ENCODE peak calls at places on chromosomes 16 and 17, in seven cellular contexts. F is breast epithelium; H is uterus; W is CD8-positive, alpha-beta memory T cell; Y is PC-3; K is IMR-90; L is A673. J is an unnamed sample.

GRCh38 chr16:50045412-50045811 is 20.4 kb upstream of the HEATR3 start:
- DNase-seq in H (no peak), K (no peak), F (no peak), L (no peak), Y (no peak), W (no peak), J (no peak)

GRCh38 chr17:73786286-73786743 is 142.1 kb upstream of the SDK2 start:
- DNase-seq in W (no peak), L (no peak), F (peak; percentile 42), K (no peak), H (no peak), Y (peak; percentile 53), J (no peak)

GRCh38 chr16:945271-946047 is 25.3 kb downstream of the LMF1 start:
- DNase-seq in H (no peak), K (peak; percentile 16), L (no peak), Y (no peak), W (no peak), F (no peak), J (no peak)

GRCh38 chr16:31182391-31182790 is 2.5 kb downstream of the FUS start:
- DNase-seq in L (no peak), H (no peak), W (no peak), Y (no peak), F (no peak), K (no peak), J (no peak)

GRCh38 chr17:15351925-15352324 is 10.5 kb upstream of the TEKT3 start:
- DNase-seq in K (peak; percentile 88), H (peak; percentile 45), F (no peak), L (no peak), Y (peak; percentile 97), W (no peak), J (peak; percentile 72)

GRCh38 chr17:45940826-45941225 is 46.5 kb downstream of the MAPT start:
- DNase-seq in H (peak; percentile 23), Y (no peak), W (no peak), K (no peak), L (no peak), F (peak; percentile 63), J (no peak)

GRCh38 chr16:88688013-88688778 is 1.9 kb upstream of the SNAI3 start:
- DNase-seq in Y (no peak), H (no peak), L (peak; percentile 37), W (no peak), K (no peak), F (no peak), J (peak; percentile 20)

GRCh38 chr17:51251010-51251409 is 8.8 kb downstream of the MBTD1 start:
- DNase-seq in L (no peak), W (no peak), Y (peak; percentile 17), H (no peak), K (peak; percentile 44), F (no peak), J (no peak)

GRCh38 chr17:32021618-32021955 is 14.4 kb downstream of the LRRC37B start:
- DNase-seq in H (no peak), F (no peak), K (no peak), W (no peak), Y (no peak), L (no peak), J (no peak)

GRCh38 chr16:10581507-10581906 is 1.1 kb upstream of the EMP2 start:
- DNase-seq in W (no peak), L (no peak), Y (no peak), H (no peak), F (no peak), K (peak; percentile 29), J (no peak)

GRCh38 chr16:56340416-56340815 is 84.9 kb downstream of the AMFR start:
- DNase-seq in Y (no peak), F (no peak), W (no peak), H (no peak), L (no peak), K (no peak), J (no peak)

GRCh38 chr16:58658796-58659211 is 25.8 kb downstream of the SLC38A7 start:
- DNase-seq in Y (no peak), H (no peak), K (peak; percentile 57), F (no peak), L (no peak), W (no peak), J (peak; percentile 16)

GRCh38 chr16:376817-377418 is 4.9 kb downstream of the PGAP6 start:
- DNase-seq in L (no peak), K (no peak), Y (no peak), W (no peak), F (no peak), H (no peak), J (no peak)

GRCh38 chr16:57485916-57486857 is at the start of gene DOK4:
- DNase-seq in K (peak; percentile 58), Y (peak; percentile 65), L (peak; percentile 87), H (peak; percentile 86), F (peak; percentile 80), W (peak; percentile 68), J (peak; percentile 69)

GRCh38 chr17:78122221-78122990 is 6.1 kb downstream of the TMC6 start:
- DNase-seq in L (no peak), K (no peak), Y (no peak), F (no peak), H (no peak), W (no peak), J (no peak)

GRCh38 chr17:41695134-41695661 is 6.5 kb downstream of the EIF1 start:
- DNase-seq in F (no peak), H (no peak), K (peak; percentile 22), Y (no peak), L (no peak), W (no peak), J (no peak)

DNA sequence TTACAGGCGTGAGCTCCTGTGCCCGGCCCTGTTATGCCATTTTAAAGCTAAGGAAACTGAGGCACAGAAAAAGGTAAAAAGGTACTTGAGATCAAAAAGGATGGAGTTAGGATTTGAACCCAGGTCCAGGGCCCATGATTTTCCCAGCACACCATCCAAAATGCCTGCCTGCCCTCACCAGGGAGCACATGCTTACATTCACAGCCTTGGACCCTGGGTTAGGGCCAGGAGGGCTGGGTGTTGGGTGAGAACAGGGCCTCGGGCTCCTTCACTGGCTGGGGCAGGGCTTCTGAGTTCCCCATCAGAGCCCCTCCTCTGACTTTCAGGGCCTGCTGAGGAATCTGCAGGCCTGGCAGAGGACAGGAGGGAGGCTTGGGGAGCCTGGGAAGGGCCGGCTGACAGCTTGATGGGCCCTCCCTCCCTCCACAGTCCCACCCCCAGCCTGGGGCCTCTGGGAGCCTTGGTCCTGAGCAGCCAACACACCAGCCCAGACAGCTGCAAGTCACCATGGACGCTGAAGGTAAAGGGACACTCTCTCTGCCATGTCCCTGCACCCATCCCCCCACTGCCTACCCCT is at the start of gene QPRT:
- DNase-seq in L (peak; percentile 70), H (peak; percentile 66), F (no peak), Y (no peak), W (no peak), K (peak; percentile 22), J (peak; percentile 78)
- H3K4me3 ChIP-seq in L (peak within 1 kb of the TSS; percentile 40), H (peak within 1 kb of the TSS; percentile 36), F (peak within 1 kb of the TSS; percentile 58), Y (no peak within 1 kb of the TSS), W (peak within 1 kb of the TSS; percentile 26), K (peak within 1 kb of the TSS; percentile 30), J (peak within 1 kb of the TSS; percentile 69)

DNA sequence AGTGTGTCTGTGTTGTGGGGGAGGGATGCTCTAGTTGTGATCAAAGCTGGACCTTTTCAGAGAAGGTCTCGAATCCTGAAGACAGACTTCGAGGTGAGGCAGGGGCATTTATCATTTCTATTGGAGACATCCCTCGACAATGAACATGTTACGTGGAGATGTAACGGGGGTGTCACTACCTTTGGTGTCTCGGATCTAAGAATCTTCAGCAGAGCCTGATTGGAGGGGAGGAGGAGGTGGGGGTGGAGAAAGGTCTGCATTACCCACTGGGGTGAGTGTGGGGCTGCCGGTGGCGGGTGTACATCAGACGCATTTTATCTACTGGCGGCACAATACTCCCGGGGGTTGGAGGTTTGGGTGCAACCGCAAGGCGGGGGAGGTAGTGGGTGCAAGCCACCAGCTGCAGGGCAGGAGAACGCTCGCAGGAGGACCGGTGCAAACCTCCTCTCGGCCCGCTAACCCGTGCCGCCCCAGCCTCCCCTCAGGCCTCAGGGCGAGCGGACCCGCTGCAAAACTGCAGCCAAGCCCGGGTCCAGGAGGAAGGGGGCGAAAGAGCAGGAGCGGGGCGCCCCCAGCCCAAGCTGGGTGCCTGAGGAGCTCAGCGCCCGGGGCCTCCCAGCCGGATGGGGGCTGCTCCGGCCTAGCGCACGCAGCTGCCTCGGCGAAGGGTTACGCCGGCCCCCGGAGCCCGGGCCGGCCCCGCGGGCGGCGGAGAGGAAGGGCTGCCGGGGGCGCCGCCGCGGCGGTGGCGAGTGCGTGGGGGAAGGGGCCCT is 735 bp downstream of the ZNF652 start:
- DNase-seq in F (no peak), H (peak; percentile 40), K (no peak), Y (peak; percentile 77), L (peak; percentile 50), W (peak; percentile 95), J (no peak)
- H3K4me1 ChIP-seq in F (no peaks in the 10 kb centered on the region), H (no peaks in the 10 kb centered on the region), K (peaks cover 6% of the 10 kb centered on the region), Y (peaks cover 34% of the 10 kb centered on the region), L (peaks cover 29% of the 10 kb centered on the region), W (peaks cover 62% of the 10 kb centered on the region), J (peaks cover 12% of the 10 kb centered on the region)

DNA sequence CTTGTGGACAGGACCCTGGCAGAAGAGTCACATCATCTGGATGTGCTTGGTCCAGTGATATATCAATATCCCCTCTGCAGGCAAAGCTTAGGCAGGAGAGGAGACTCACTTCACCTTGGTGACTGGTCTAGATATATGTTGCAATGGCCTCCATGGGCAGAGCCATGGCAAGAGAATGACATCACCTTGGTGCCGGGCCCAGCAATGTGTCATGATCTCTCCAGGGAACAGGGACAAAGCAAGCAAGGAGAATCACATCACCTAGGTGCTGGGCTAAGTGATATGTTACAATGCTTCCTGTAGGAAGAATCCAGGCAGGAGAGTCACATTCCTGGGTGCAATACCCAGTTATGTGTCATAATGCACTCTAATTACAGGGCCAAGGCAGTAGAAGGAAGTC is 2106.2 kb downstream of the TP53TG3F start:
- DNase-seq in F (no peak), Y (no peak), L (no peak), K (no peak), H (no peak), W (no peak), J (no peak)
- H3K9me3 ChIP-seq in F (no peaks in the 10 kb centered on the region), Y (no peaks in the 10 kb centered on the region), L (peaks cover 38% of the 10 kb centered on the region), K (peaks cover 22% of the 10 kb centered on the region), H (no peaks in the 10 kb centered on the region), W (peaks cover 4% of the 10 kb centered on the region), J (no peaks in the 10 kb centered on the region)

DNA sequence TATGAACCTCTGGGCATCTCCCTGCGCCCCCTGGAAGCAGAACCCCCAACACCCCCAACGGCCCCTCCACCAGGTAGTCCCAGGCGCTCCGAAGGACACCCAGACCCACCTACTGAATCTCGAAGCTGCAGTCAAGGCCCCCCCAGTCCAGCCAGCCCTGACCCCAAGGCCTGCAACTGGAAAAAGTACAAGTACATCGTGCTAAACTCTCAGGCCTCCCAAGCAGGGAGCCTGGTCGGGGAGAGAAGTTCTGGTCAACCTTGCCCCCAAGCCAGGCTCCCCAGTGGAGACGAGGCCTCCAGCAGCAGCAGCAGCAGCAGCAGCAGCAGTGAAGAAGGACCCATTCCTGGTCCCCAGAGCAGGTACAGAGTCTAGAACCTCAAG is 1.5 kb downstream of the BCL6B start:
- DNase-seq in W (no peak), Y (no peak), K (no peak), L (no peak), F (no peak), H (no peak), J (no peak)
- H3K4me3 ChIP-seq in W (no peak overlapping the region), Y (no peak overlapping the region), K (no peak overlapping the region), L (no peak overlapping the region), F (peak overlapping the region; percentile 63), H (no peak overlapping the region), J (no peak overlapping the region)

GRCh38 chr17:2057714-2058520 is 3.0 kb downstream of the HIC1 start:
- DNase-seq in K (peak; percentile 49), W (peak; percentile 51), F (no peak), H (peak; percentile 46), L (no peak), Y (no peak), J (no peak)
- H3K4me1 ChIP-seq in K (peaks cover 45% of the 10 kb centered on the region), W (peaks cover 17% of the 10 kb centered on the region), F (peaks cover 2% of the 10 kb centered on the region), H (peaks cover 1% of the 10 kb centered on the region), L (peaks cover 18% of the 10 kb centered on the region), Y (peaks cover 7% of the 10 kb centered on the region), J (peaks cover 35% of the 10 kb centered on the region)

GRCh38 chr17:81470944-81471803 is 41.4 kb downstream of the ACTG1 start:
- DNase-seq in W (no peak), F (no peak), Y (peak; percentile 57), L (no peak), H (no peak), K (peak; percentile 30), J (no peak)
- H3K9me3 ChIP-seq in W (no peaks in the 10 kb centered on the region), F (no peaks in the 10 kb centered on the region), Y (no peaks in the 10 kb centered on the region), L (no peaks in the 10 kb centered on the region), H (no peaks in the 10 kb centered on the region), K (no peaks in the 10 kb centered on the region), J (no peaks in the 10 kb centered on the region)